ENCODE peak calls at places on chromosomes 6 and 20, in five cellular contexts. A, P, D, N and F are unnamed samples.

GRCh38 chr20:52965380-52965779 is 6.8 kb upstream of the TSHZ2 start:
- DNase-seq in P (no peak), D (no peak), A (no peak), N (no peak), F (no peak)

GRCh38 chr20:62142252-62143117 is 709 bp downstream of the PSMA7 start:
- DNase-seq in D (no peak), A (no peak), P (no peak), N (no peak), F (no peak)

GRCh38 chr20:6735913-6736845 is 31.3 kb upstream of the BMP2 start:
- DNase-seq in P (no peak), D (peak; percentile 33), N (no peak), A (no peak), F (no peak)

GRCh38 chr6:133130863-133131262 is 110.3 kb upstream of the EYA4 start:
- DNase-seq in N (no peak), A (peak; percentile 87), D (peak; percentile 80), P (peak; percentile 80), F (peak; percentile 80)

GRCh38 chr20:44706371-44707258 is 8.6 kb upstream of the CCN5 start:
- DNase-seq in P (no peak), D (peak; percentile 52), N (no peak), A (no peak), F (peak; percentile 49)

GRCh38 chr20:50191566-50192363 is 1.1 kb downstream of the CEBPB start:
- DNase-seq in D (peak; percentile 44), A (peak; percentile 66), N (peak; percentile 43), P (peak; percentile 80), F (no peak)

GRCh38 chr6:150966786-150967185 is 101.3 kb downstream of the MTHFD1L start:
- DNase-seq in A (no peak), N (no peak), P (no peak), D (no peak), F (no peak)

GRCh38 chr20:47353224-47353696 is 3.2 kb downstream of the ZMYND8 start:
- DNase-seq in N (no peak), D (no peak), A (no peak), P (no peak), F (no peak)

GRCh38 chr20:8062781-8063180 is 43.2 kb upstream of the TMX4 start:
- DNase-seq in P (no peak), A (no peak), N (no peak), D (no peak), F (no peak)

GRCh38 chr6:119025793-119026192 is 52.7 kb downstream of the FAM184A start:
- DNase-seq in A (no peak), N (no peak), D (no peak), P (no peak), F (no peak)

GRCh38 chr6:152978058-152978457 is 4.8 kb downstream of the FBXO5 start:
- DNase-seq in P (no peak), N (no peak), A (no peak), D (no peak), F (no peak)

GRCh38 chr6:118584906-118585305 is 36.8 kb downstream of the PLN start:
- DNase-seq in A (no peak), N (no peak), P (no peak), D (no peak), F (no peak)

GRCh38 chr6:26170951-26171841 is 84.0 kb downstream of the HFE start:
- DNase-seq in N (no peak), A (no peak), D (no peak), P (no peak), F (no peak)

GRCh38 chr6:13803581-13803980 is 10.8 kb downstream of the MCUR1 start:
- DNase-seq in P (no peak), D (no peak), A (no peak), N (no peak), F (no peak)

GRCh38 chr20:11261533-11262000 is 587.8 kb upstream of the JAG1 start:
- DNase-seq in N (no peak), D (no peak), A (no peak), P (no peak), F (peak; percentile 62)

GRCh38 chr20:35305682-35306556 is 13.7 kb upstream of the FAM83C start:
- DNase-seq in D (no peak), A (peak; percentile 100), P (peak; percentile 93), N (no peak), F (peak; percentile 99)

GRCh38 chr6:46186583-46186982 is 15.8 kb upstream of the ENPP5 start:
- DNase-seq in D (no peak), N (no peak), P (no peak), A (no peak), F (no peak)

GRCh38 chr20:5153612-5154542 is 27.1 kb downstream of the CDS2 start:
- DNase-seq in N (no peak), D (no peak), A (peak; percentile 75), P (no peak), F (peak; percentile 93)

GRCh38 chr6:29563435-29563834 is 3.9 kb upstream of the UBD start:
- DNase-seq in P (no peak), D (no peak), A (no peak), N (no peak), F (no peak)

GRCh38 chr6:169378620-169379381 is 125.2 kb upstream of the THBS2 start:
- DNase-seq in P (no peak), N (no peak), D (no peak), A (no peak), F (no peak)

GRCh38 chr6:4402477-4402976 is 267.2 kb upstream of the ECI2 start:
- DNase-seq in N (no peak), A (peak; percentile 51), D (peak; percentile 38), P (peak; percentile 71), F (peak; percentile 45)

GRCh38 chr6:139756381-139756780 is 381.9 kb upstream of the CITED2 start:
- DNase-seq in P (no peak), A (no peak), N (no peak), D (no peak), F (no peak)

GRCh38 chr6:106199998-106200397 is 113.9 kb downstream of the PRDM1 start:
- DNase-seq in P (no peak), A (peak; percentile 10), D (no peak), N (no peak), F (peak; percentile 81)

GRCh38 chr20:49631856-49632418 is 64.0 kb upstream of the PTGIS start:
- DNase-seq in N (no peak), D (no peak), A (no peak), P (no peak), F (no peak)

GRCh38 chr6:27777614-27778355 is 134.4 kb downstream of the OR2B2 start:
- DNase-seq in N (no peak), P (no peak), A (no peak), D (no peak), F (no peak)

GRCh38 chr20:555933-556332 is 12.3 kb upstream of the CSNK2A1 start:
- DNase-seq in D (peak; percentile 29), P (no peak), N (no peak), A (no peak), F (no peak)

GRCh38 chr20:63139856-63140255 is 76.1 kb downstream of the YTHDF1 start:
- DNase-seq in D (no peak), P (no peak), N (no peak), A (no peak), F (no peak)

GRCh38 chr6:16759181-16759645 is 2.0 kb downstream of the ATXN1 start:
- DNase-seq in A (no peak), N (no peak), D (no peak), P (no peak), F (no peak)

GRCh38 chr6:31178143-31179041 is 7.9 kb upstream of the POU5F1 start:
- DNase-seq in A (no peak), P (no peak), D (no peak), N (no peak), F (no peak)

GRCh38 chr20:13042458-13042794 is 33.7 kb downstream of the SPTLC3 start:
- DNase-seq in N (no peak), P (no peak), D (no peak), A (no peak), F (no peak)

GRCh38 chr6:163806761-163807499 is 392.4 kb downstream of the QKI start:
- DNase-seq in D (no peak), A (no peak), P (no peak), N (no peak), F (no peak)

GRCh38 chr6:116371384-116372209 is 850 bp downstream of the DSE start:
- DNase-seq in N (peak; percentile 1), P (peak; percentile 89), D (peak; percentile 73), A (peak; percentile 92), F (peak; percentile 90)

GRCh38 chr6:37514840-37515239 is 15.1 kb upstream of the CCDC167 start:
- DNase-seq in A (no peak), P (no peak), N (no peak), D (no peak), F (no peak)

GRCh38 chr6:37515712-37516075 is 16.0 kb upstream of the CCDC167 start:
- DNase-seq in D (no peak), A (no peak), P (no peak), N (no peak), F (no peak)

GRCh38 chr6:37517411-37517812 is 17.7 kb upstream of the CCDC167 start:
- DNase-seq in A (no peak), N (peak; percentile 73), P (no peak), D (no peak), F (no peak)

GRCh38 chr6:37516920-37517405 is 17.3 kb upstream of the CCDC167 start:
- DNase-seq in A (no peak), D (no peak), N (peak; percentile 21), P (no peak), F (no peak)

GRCh38 chr6:37516076-37516919 is 16.6 kb upstream of the CCDC167 start:
- DNase-seq in A (peak; percentile 28), N (peak; percentile 84), D (peak; percentile 31), P (peak; percentile 86), F (no peak)
- H3K27ac ChIP-seq in A (peak overlapping the region; percentile 58), N (peak overlapping the region; percentile 100), D (peak overlapping the region; percentile 59), P (peak overlapping the region; percentile 11), F (no peak overlapping the region)

GRCh38 chr6:149820506-149820905 is 43.7 kb downstream of the LRP11 start:
- DNase-seq in A (no peak), D (no peak), N (no peak), P (no peak), F (no peak)
- TF ChIP-seq CTCF in A (no peak), D (peak; percentile 10), N (no peak), P (no peak), F (no peak)

DNA sequence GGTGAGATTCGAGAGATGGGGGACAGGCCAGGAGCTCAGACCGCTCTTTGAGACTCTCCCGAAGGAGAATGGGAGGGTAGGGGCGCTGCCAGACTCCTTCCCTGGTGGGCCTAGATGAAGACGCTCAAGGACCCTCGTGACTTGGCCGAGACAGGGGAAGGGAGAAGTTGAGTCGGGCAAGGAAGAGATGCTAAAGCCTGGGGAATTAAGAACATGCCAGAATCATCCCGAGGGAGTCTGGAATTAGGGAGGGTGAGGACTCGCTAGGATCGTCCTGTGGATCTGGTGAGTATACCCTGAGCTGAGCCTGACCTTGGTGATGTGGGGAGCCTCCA is 529 bp downstream of the UBE2C start:
- DNase-seq in P (no peak), N (no peak), A (no peak), D (no peak), F (no peak)
- H3K27ac ChIP-seq in P (no peak overlapping the region), N (no peak overlapping the region), A (peak overlapping the region; percentile 86), D (no peak overlapping the region), F (peak overlapping the region; percentile 51)

DNA sequence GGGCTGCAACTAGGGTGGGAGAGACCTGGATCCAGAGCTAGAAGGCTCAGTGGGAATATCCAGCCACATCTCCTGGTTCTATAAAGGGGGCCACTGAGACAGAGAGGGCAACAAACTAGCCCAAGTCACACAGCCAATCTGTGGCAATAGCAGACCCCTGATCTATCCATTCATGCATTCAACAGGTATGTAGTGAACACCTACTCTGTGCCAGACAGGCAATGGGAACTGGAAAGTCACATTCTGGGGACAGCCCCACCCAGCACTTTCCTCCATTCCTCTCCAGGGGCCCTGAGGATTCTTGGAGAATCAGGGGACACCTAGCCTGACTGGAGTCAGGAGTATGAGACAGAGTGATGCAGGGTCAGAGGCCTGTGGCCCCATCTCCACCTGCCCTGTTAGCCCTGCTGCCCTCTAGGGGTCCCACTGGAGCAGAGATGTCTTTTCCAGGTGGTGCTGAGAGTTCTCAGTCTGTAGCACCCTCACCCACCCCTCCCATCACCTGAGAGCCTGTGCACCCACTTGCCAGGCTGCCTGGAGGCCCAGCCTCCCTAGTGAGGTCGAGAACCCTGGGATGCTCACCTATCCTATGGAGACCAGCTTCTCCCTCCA is 13.6 kb downstream of the BPIFA2 start:
- DNase-seq in D (no peak), P (no peak), A (no peak), N (no peak), F (no peak)
- TF ChIP-seq CTCF in D (no peak), P (no peak), A (no peak), N (no peak), F (no peak)